ENCODE peak calls at places on chromosome 21, in eight cellular contexts. A is hepatocyte; N is effector CD4-positive, alpha-beta T cell; C is HuH-7; V is RWPE2; O is activated effector memory CD4-positive, alpha-beta T cell treated with anti-CD3 and anti-CD28 coated beads, Interleukin-2, amount 50 U/mL, for 16 hours; T is H4; G is M059J. I is an unnamed sample.
A peak's percentile ranks its signal among the peaks of the same experiment; 100 is the strongest.

GRCh38 chr21:29382029-29382654 is 83.4 kb downstream of the BACH1 start:
- DNase-seq in T (peak; percentile 25), A (peak; percentile 51), N (no peak), V (no peak), O (no peak), C (no peak), G (peak; percentile 93), I (peak; percentile 13)

GRCh38 chr21:38159355-38159754 is 97.4 kb upstream of the KCNJ15 start:
- DNase-seq in N (peak; percentile 26), T (peak; percentile 87), A (peak; percentile 78), G (peak; percentile 71), C (peak; percentile 21), O (peak; percentile 69), V (no peak), I (peak; percentile 81)

GRCh38 chr21:17673261-17674020 is 60.7 kb upstream of the BTG3 start:
- DNase-seq in N (no peak), C (no peak), O (no peak), T (peak; percentile 11), V (no peak), G (peak; percentile 45), A (no peak), I (no peak)

GRCh38 chr21:28345934-28346333 is 646.7 kb downstream of the LTN1 start:
- DNase-seq in N (no peak), G (no peak), A (no peak), C (no peak), T (no peak), V (no peak), O (no peak), I (no peak)

GRCh38 chr21:15283789-15284188 is 219.0 kb upstream of the NRIP1 start:
- DNase-seq in T (no peak), V (no peak), N (no peak), A (no peak), G (no peak), O (no peak), C (no peak), I (no peak)

GRCh38 chr21:40143822-40144525 is 276.7 kb downstream of the PCP4 start:
- DNase-seq in G (peak; percentile 37), N (no peak), O (peak; percentile 65), T (peak; percentile 27), A (peak; percentile 83), V (no peak), C (peak; percentile 24), I (peak; percentile 16)

GRCh38 chr21:42646836-42647235 is 6.6 kb upstream of the PDE9A start:
- DNase-seq in N (no peak), C (no peak), V (peak; percentile 56), G (no peak), A (no peak), T (no peak), O (no peak), I (no peak)

GRCh38 chr21:36419996-36420395 is 34.8 kb downstream of the CHAF1B start:
- DNase-seq in V (peak; percentile 80), N (peak; percentile 4), T (peak; percentile 91), C (peak; percentile 66), G (peak; percentile 89), O (peak; percentile 70), A (peak; percentile 92), I (peak; percentile 93)

GRCh38 chr21:39047046-39047445 is 136.2 kb downstream of the PSMG1 start:
- DNase-seq in O (no peak), G (no peak), C (no peak), V (no peak), T (no peak), N (no peak), A (no peak), I (no peak)

GRCh38 chr21:44900559-44901251 is 20.0 kb downstream of the ITGB2 start:
- DNase-seq in G (no peak), A (no peak), T (no peak), O (no peak), V (no peak), N (no peak), C (no peak), I (no peak)

GRCh38 chr21:38824124-38824822 is 18.5 kb downstream of the ETS2 start:
- DNase-seq in A (no peak), G (peak; percentile 44), V (no peak), C (peak; percentile 60), N (no peak), T (no peak), O (no peak), I (peak; percentile 14)

GRCh38 chr21:37675202-37675801 is 241.0 kb downstream of the KCNJ6 start:
- DNase-seq in T (peak; percentile 25), C (peak; percentile 65), O (peak; percentile 83), G (peak; percentile 45), N (peak; percentile 35), A (peak; percentile 84), V (no peak), I (peak; percentile 48)

GRCh38 chr21:41321211-41321907 is 4.8 kb downstream of the FAM3B start:
- DNase-seq in C (no peak), T (no peak), O (no peak), A (no peak), N (no peak), V (no peak), G (no peak), I (no peak)

GRCh38 chr21:39125752-39126485 is 57.3 kb downstream of the PSMG1 start:
- DNase-seq in V (no peak), C (peak; percentile 55), A (peak; percentile 83), N (no peak), G (peak; percentile 80), T (peak; percentile 82), O (no peak), I (peak; percentile 68)

GRCh38 chr21:41387042-41387819 is 25.4 kb downstream of the MX2 start:
- DNase-seq in C (no peak), T (no peak), O (no peak), V (no peak), G (no peak), A (no peak), N (no peak), I (no peak)

GRCh38 chr21:35933466-35933865 is 126.9 kb downstream of the SETD4 start:
- DNase-seq in G (peak; percentile 94), O (no peak), T (peak; percentile 70), V (no peak), N (no peak), A (peak; percentile 59), C (no peak), I (peak; percentile 90)

GRCh38 chr21:29342394-29342957 is 43.8 kb downstream of the BACH1 start:
- DNase-seq in T (peak; percentile 59), N (no peak), A (no peak), V (peak; percentile 86), C (no peak), O (peak; percentile 78), G (peak; percentile 98), I (peak; percentile 91)

GRCh38 chr21:20040768-20041167 is 957.4 kb upstream of the NCAM2 start:
- DNase-seq in O (no peak), A (peak; percentile 24), T (no peak), G (no peak), V (no peak), C (peak; percentile 6), N (no peak), I (peak; percentile 14)

GRCh38 chr21:39196310-39196709 is 13.1 kb upstream of the PSMG1 start:
- DNase-seq in V (no peak), G (no peak), N (no peak), T (no peak), O (no peak), A (no peak), C (no peak), I (no peak)